ENCODE peak calls at places on chromosome 1, in nine cellular contexts. Q is lung, H is fibroblast of lung, K is HepG2, S is upper lobe of right lung, R is left lung, C is neural progenitor cell, M is aorta, G is WERI-Rb-1. A is an unnamed sample.

GRCh38 chr1:92876351-92876750 is 44.5 kb downstream of the RPL5 start:
- DNase-seq in G (no peak), C (no peak), H (no peak), K (no peak), Q (no peak), S (no peak), R (no peak), M (no peak), A (no peak)

GRCh38 chr1:9784508-9785133 is 39.1 kb downstream of the CLSTN1 start:
- DNase-seq in M (no peak), R (no peak), G (peak; percentile 56), C (peak; percentile 63), Q (peak; percentile 41), K (peak; percentile 63), S (no peak), H (peak; percentile 53), A (peak; percentile 67)

GRCh38 chr1:64917328-64917861 is 49.0 kb downstream of the JAK1 start:
- DNase-seq in Q (peak; percentile 42), G (no peak), C (peak; percentile 12), S (no peak), K (peak; percentile 60), R (no peak), M (no peak), H (peak; percentile 99), A (no peak)

GRCh38 chr1:98172022-98172421 is 251.2 kb upstream of the DPYD start:
- DNase-seq in H (peak; percentile 24), Q (no peak), R (no peak), S (no peak), K (no peak), G (no peak), C (no peak), M (no peak), A (no peak)

GRCh38 chr1:153652795-153653507 is 5.6 kb upstream of the SNAPIN start:
- DNase-seq in Q (no peak), G (no peak), R (no peak), H (peak; percentile 68), K (no peak), S (no peak), M (peak; percentile 69), C (no peak), A (no peak)

GRCh38 chr1:224503161-224504118 is 68.8 kb upstream of the WDR26 start:
- DNase-seq in R (peak; percentile 89), G (peak; percentile 92), K (peak; percentile 38), S (peak; percentile 90), C (peak; percentile 86), M (peak; percentile 89), Q (peak; percentile 89), H (peak; percentile 91), A (peak; percentile 87)

GRCh38 chr1:54291276-54292014 is 91.5 kb downstream of the MRPL37 start:
- DNase-seq in Q (no peak), H (no peak), G (peak; percentile 34), C (no peak), K (no peak), S (no peak), M (no peak), R (no peak), A (no peak)

GRCh38 chr1:119737040-119737682 is 25.4 kb downstream of the PHGDH start:
- DNase-seq in Q (no peak), K (no peak), S (no peak), G (no peak), M (no peak), R (no peak), H (peak; percentile 81), C (no peak), A (no peak)

GRCh38 chr1:226411619-226412018 is 3.7 kb upstream of the PARP1 start:
- DNase-seq in C (no peak), Q (no peak), R (no peak), S (no peak), M (peak; percentile 74), K (no peak), H (no peak), G (no peak), A (no peak)

GRCh38 chr1:69710484-69710883 is 142.8 kb downstream of the LRRC7 start:
- DNase-seq in G (no peak), Q (no peak), H (peak; percentile 1), K (no peak), M (no peak), R (no peak), S (no peak), C (no peak), A (no peak)

GRCh38 chr1:204507317-204508105 is 8.7 kb upstream of the MDM4 start:
- DNase-seq in Q (no peak), R (peak; percentile 25), S (no peak), H (peak; percentile 60), G (peak; percentile 73), M (no peak), K (peak; percentile 64), C (peak; percentile 56), A (peak; percentile 58)

GRCh38 chr1:115299266-115299665 is 38.8 kb downstream of the NGF start:
- DNase-seq in G (no peak), R (no peak), H (peak; percentile 75), C (no peak), S (no peak), K (no peak), M (no peak), Q (no peak), A (no peak)

GRCh38 chr1:201557572-201557958 is 18.6 kb downstream of the NAV1 start:
- DNase-seq in H (no peak), G (no peak), K (no peak), M (no peak), C (no peak), S (no peak), Q (no peak), R (no peak), A (no peak)

GRCh38 chr1:201554789-201555592 is 16.1 kb downstream of the NAV1 start:
- DNase-seq in M (no peak), C (no peak), K (no peak), R (no peak), S (no peak), G (no peak), Q (no peak), H (no peak), A (no peak)

GRCh38 chr1:201559679-201560162 is 20.8 kb downstream of the NAV1 start:
- DNase-seq in R (peak; percentile 93), M (peak; percentile 92), G (peak; percentile 97), C (peak; percentile 90), K (peak; percentile 40), Q (peak; percentile 80), S (peak; percentile 87), H (peak; percentile 80), A (peak; percentile 93)

GRCh38 chr1:201555593-201555945 is 16.6 kb downstream of the NAV1 start:
- DNase-seq in K (no peak), S (no peak), R (no peak), Q (no peak), G (no peak), C (no peak), M (no peak), H (no peak), A (no peak)

GRCh38 chr1:201556841-201557571 is 18.1 kb downstream of the NAV1 start:
- DNase-seq in S (no peak), R (no peak), M (no peak), G (no peak), H (peak; percentile 77), K (no peak), C (no peak), Q (no peak), A (no peak)
- H3K36me3 ChIP-seq in S (no peaks in the 10 kb centered on the region), R (no peaks in the 10 kb centered on the region), M (no peaks in the 10 kb centered on the region), G (no peaks in the 10 kb centered on the region), H (no peaks in the 10 kb centered on the region), K (no peaks in the 10 kb centered on the region), C (no peaks in the 10 kb centered on the region), Q (no peaks in the 10 kb centered on the region), A (no peaks in the 10 kb centered on the region)

GRCh38 chr1:159441360-159441759 is 1.8 kb downstream of the OR10J1 start:
- DNase-seq in H (no peak), G (no peak), Q (no peak), C (no peak), K (no peak), R (no peak), M (no peak), S (no peak), A (no peak)
- H3K27me3 ChIP-seq in H (no peaks in the 10 kb centered on the region), G (peaks cover 83% of the 10 kb centered on the region), Q (no peaks in the 10 kb centered on the region), C (no peaks in the 10 kb centered on the region), K (no peaks in the 10 kb centered on the region), R (no peaks in the 10 kb centered on the region), M (no peaks in the 10 kb centered on the region), S (no peaks in the 10 kb centered on the region), A (no peaks in the 10 kb centered on the region)

GRCh38 chr1:19164274-19165015 is 45.6 kb downstream of the UBR4 start:
- DNase-seq in H (no peak), S (no peak), Q (no peak), M (no peak), K (no peak), C (no peak), G (no peak), R (no peak), A (no peak)

GRCh38 chr1:19163261-19163660 is 46.8 kb downstream of the UBR4 start:
- DNase-seq in G (no peak), M (no peak), Q (no peak), C (no peak), R (no peak), H (peak; percentile 80), S (no peak), K (no peak), A (no peak)

GRCh38 chr1:19166066-19166465 is 44.0 kb downstream of the UBR4 start:
- DNase-seq in Q (no peak), S (no peak), R (no peak), H (no peak), K (no peak), G (no peak), M (no peak), C (no peak), A (no peak)

GRCh38 chr1:19167140-19167539 is 42.9 kb downstream of the UBR4 start:
- DNase-seq in C (no peak), S (no peak), G (no peak), R (no peak), M (no peak), H (no peak), K (no peak), Q (no peak), A (no peak)

DNA sequence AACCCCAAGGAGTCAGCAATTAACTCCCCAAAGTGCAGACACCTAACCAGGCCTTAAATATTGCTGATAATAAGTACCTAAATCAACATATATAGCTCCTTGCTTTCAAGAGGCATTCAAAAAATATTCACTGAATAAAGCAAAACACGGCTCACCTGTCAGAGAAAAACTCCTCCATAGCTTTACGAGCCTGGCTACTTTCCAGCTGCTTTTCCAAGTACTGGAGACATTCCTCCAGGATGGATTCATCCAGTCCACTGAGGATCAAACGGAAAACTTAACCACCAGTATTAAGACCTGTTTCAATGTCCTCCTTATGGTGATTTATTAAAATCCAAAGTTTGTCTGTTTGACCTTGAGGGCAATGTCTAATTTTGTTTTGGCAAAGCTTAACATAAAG is 44.6 kb downstream of the UBR4 start:
- DNase-seq in H (peak; percentile 41), Q (no peak), K (no peak), G (no peak), R (no peak), S (no peak), M (no peak), C (no peak), A (no peak)
- H3K36me3 ChIP-seq in H (peaks cover 30% of the 10 kb centered on the region), Q (peaks cover 62% of the 10 kb centered on the region), K (peaks cover 98% of the 10 kb centered on the region), G (peaks cover 95% of the 10 kb centered on the region), R (peaks cover 100% of the 10 kb centered on the region), S (peaks cover 100% of the 10 kb centered on the region), M (peaks cover 31% of the 10 kb centered on the region), C (peaks cover 21% of the 10 kb centered on the region), A (peaks cover 76% of the 10 kb centered on the region)

DNA sequence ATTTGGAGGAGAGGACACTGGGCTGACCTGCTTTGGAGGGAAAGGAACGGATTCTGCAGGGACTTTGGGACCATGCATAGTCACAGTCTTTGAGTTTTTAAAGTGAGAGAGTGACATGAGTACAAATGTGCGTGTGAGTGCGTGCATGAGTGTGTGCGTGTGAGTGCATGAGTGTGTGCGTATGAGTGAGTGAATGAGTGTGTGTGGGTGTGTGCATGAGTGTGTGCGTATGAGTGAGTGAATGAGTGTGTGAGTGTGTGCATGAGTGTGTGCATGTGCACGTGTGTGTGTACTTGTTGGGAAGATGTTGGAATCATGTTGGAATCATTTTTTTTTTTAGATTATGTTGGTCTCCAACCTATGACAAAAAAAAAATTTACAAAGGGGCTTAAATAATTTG is 70.5 kb downstream of the PAX7 start:
- DNase-seq in S (no peak), K (no peak), C (no peak), Q (no peak), H (no peak), M (no peak), G (no peak), R (no peak), A (no peak)
- H3K27me3 ChIP-seq in S (peaks cover 32% of the 10 kb centered on the region), K (peaks cover 55% of the 10 kb centered on the region), C (peaks cover 82% of the 10 kb centered on the region), Q (peaks cover 10% of the 10 kb centered on the region), H (no peaks in the 10 kb centered on the region), M (no peaks in the 10 kb centered on the region), G (no peaks in the 10 kb centered on the region), R (peaks cover 86% of the 10 kb centered on the region), A (no peaks in the 10 kb centered on the region)